ENCODE peak calls at places on chromosomes 6 and 20, in eight cellular contexts. P, O, K, T, M, E, D and A are unnamed samples.

GRCh38 chr20:603116-603640 is 6.9 kb downstream of the TCF15 start:
- DNase-seq in D (no peak), M (no peak), T (no peak), O (no peak), K (no peak), E (no peak), P (no peak), A (no peak)

GRCh38 chr6:157265630-157266029 is 57.7 kb downstream of the TMEM242 start:
- DNase-seq in D (no peak), K (no peak), T (no peak), P (no peak), M (no peak), O (no peak), E (no peak), A (no peak)

GRCh38 chr20:17995967-17996819 is 27.4 kb downstream of the MGME1 start:
- DNase-seq in T (peak; percentile 72), K (peak; percentile 70), D (peak; percentile 57), M (peak; percentile 70), O (peak; percentile 45), E (peak; percentile 75), P (peak; percentile 80), A (peak; percentile 81)

GRCh38 chr20:23995905-23996666 is 7.5 kb upstream of the GGTLC1 start:
- DNase-seq in T (peak; percentile 16), E (peak; percentile 43), O (peak; percentile 43), P (peak; percentile 48), M (peak; percentile 24), K (peak; percentile 36), D (peak; percentile 17), A (peak; percentile 54)

GRCh38 chr6:20334334-20334733 is 67.3 kb upstream of the E2F3 start:
- DNase-seq in P (no peak), O (no peak), D (no peak), E (no peak), K (no peak), M (no peak), T (no peak), A (no peak)

GRCh38 chr20:48398506-48399449 is 429.0 kb downstream of the PREX1 start:
- DNase-seq in P (no peak), E (no peak), T (peak; percentile 12), O (no peak), D (no peak), M (no peak), K (no peak), A (no peak)

GRCh38 chr6:10451394-10451793 is 36.5 kb upstream of the TFAP2A start:
- DNase-seq in O (no peak), P (no peak), E (no peak), T (no peak), D (no peak), K (no peak), M (no peak), A (no peak)

GRCh38 chr6:40276176-40276575 is 311.0 kb downstream of the LRFN2 start:
- DNase-seq in D (no peak), O (no peak), K (no peak), E (no peak), P (no peak), M (no peak), T (no peak), A (no peak)

GRCh38 chr20:8095648-8096572 is 36.2 kb upstream of the PLCB1 start:
- DNase-seq in E (peak; percentile 34), K (peak; percentile 37), M (peak; percentile 82), D (peak; percentile 25), T (peak; percentile 42), O (no peak), P (peak; percentile 68), A (peak; percentile 51)

GRCh38 chr6:166192557-166192956 is 24.9 kb upstream of the TBXT start:
- DNase-seq in O (no peak), E (no peak), M (no peak), T (no peak), P (no peak), K (no peak), D (no peak), A (no peak)

GRCh38 chr6:119037941-119038623 is 40.4 kb downstream of the FAM184A start:
- DNase-seq in K (no peak), D (no peak), E (no peak), O (no peak), M (no peak), T (no peak), P (no peak), A (no peak)

GRCh38 chr6:92848459-92848858 is 570.9 kb downstream of the EPHA7 start:
- DNase-seq in D (no peak), T (no peak), K (no peak), E (no peak), O (no peak), M (no peak), P (no peak), A (no peak)

GRCh38 chr20:54219751-54220426 is 12.0 kb downstream of the PFDN4 start:
- DNase-seq in O (no peak), K (peak; percentile 51), M (peak; percentile 56), D (peak; percentile 52), T (peak; percentile 52), E (peak; percentile 65), P (peak; percentile 77), A (peak; percentile 76)

GRCh38 chr6:136962661-136963060 is 40.6 kb downstream of the SLC35D3 start:
- DNase-seq in O (peak; percentile 45), M (peak; percentile 61), D (no peak), E (no peak), K (no peak), P (peak; percentile 5), T (no peak), A (no peak)

GRCh38 chr6:161242113-161242512 is 31.7 kb downstream of the AGPAT4 start:
- DNase-seq in O (no peak), T (no peak), P (no peak), D (no peak), E (no peak), K (no peak), M (no peak), A (no peak)

GRCh38 chr20:38875170-38875993 is 50.8 kb upstream of the FAM83D start:
- DNase-seq in M (peak; percentile 92), K (no peak), T (no peak), D (no peak), O (peak; percentile 63), P (no peak), E (no peak), A (no peak)

GRCh38 chr6:81766482-81767069 is 14.1 kb upstream of the TENT5A start:
- DNase-seq in T (peak; percentile 97), O (no peak), M (peak; percentile 92), D (peak; percentile 64), P (peak; percentile 97), E (peak; percentile 94), K (peak; percentile 98), A (peak; percentile 95)

GRCh38 chr6:1004885-1005635 is 306.8 kb upstream of the FOXQ1 start:
- DNase-seq in E (peak; percentile 17), D (no peak), P (no peak), T (peak; percentile 29), K (peak; percentile 63), M (no peak), O (no peak), A (no peak)

GRCh38 chr6:107460074-107460631 is 789 bp upstream of the PDSS2 start:
- DNase-seq in O (no peak), D (peak; percentile 6), M (no peak), E (no peak), K (peak; percentile 19), P (peak; percentile 21), T (no peak), A (no peak)

GRCh38 chr6:109978174-109979032 is at the start of gene GPR6:
- DNase-seq in E (peak; percentile 60), T (peak; percentile 47), D (peak; percentile 28), O (peak; percentile 92), P (peak; percentile 57), K (peak; percentile 49), M (peak; percentile 50), A (peak; percentile 42)

GRCh38 chr6:166955865-166956443 is 396 bp downstream of the RNASET2 start:
- DNase-seq in P (no peak), T (peak; percentile 16), M (no peak), K (no peak), O (no peak), E (no peak), D (peak; percentile 16), A (no peak)

GRCh38 chr6:130602151-130602770 is 224.9 kb upstream of the SMLR1 start:
- DNase-seq in E (peak; percentile 87), O (no peak), T (peak; percentile 94), D (peak; percentile 97), K (peak; percentile 97), P (peak; percentile 85), M (peak; percentile 98), A (peak; percentile 74)

DNA sequence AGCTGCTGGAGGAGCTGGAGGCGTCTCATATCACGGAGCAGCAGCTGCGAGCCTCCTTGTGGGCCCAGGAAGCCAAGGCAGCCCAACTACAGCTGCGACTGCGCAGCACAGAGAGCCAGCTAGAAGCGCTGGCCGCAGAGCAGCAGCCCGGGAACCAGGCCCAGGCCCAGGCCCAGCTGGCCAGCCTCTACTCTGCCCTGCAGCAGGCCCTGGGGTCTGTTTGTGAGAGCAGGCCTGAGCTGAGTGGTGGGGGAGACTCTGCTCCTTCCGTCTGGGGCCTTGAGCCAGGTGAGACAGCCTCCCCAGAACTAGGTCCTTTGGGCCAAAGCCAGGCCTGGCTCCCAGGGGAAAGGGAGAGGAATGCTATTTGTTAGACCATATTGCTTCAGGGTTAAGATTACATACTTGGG is 31.7 kb downstream of the C20orf173 start:
- DNase-seq in K (no peak), P (peak; percentile 24), M (no peak), E (no peak), D (no peak), O (no peak), T (no peak), A (peak; percentile 38)
- TF ChIP-seq CTCF in K (no peak), P (no peak), M (no peak), E (no peak), D (no peak), O (no peak), T (no peak), A (no peak)

DNA sequence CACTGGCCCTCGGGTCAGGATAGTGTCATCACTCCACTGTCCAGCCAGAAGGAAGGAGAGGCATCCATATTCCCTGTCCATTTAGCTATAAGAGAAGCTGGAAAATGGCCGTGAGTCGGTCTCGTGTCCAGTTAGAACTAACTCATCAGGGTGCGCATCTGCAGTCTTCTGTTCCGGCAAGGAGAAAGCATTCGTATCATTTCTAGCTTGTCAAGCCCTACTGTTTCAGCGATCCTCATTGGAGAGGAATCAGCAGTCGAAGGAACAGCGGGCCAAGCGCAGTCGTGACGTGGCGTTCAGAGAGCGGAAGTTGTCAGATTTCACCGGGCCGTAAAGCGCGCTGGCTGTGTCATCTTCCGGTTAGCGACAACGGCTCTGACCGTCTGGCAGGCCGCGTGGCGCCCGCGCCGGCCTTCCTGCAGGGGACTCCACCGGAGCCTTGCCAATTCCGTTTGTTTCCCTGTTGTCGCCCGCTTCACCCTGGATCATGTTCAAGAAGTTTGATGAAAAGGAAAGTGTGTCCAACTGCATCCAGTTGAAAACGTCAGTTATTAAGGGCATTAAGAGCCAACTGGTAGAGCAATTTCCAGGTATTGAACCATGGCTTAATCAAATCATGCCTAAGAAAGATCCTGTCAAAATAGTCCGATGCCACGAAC is 32.9 kb downstream of the HM13 start:
- DNase-seq in M (peak; percentile 95), T (peak; percentile 89), E (peak; percentile 87), D (peak; percentile 76), K (peak; percentile 93), O (peak; percentile 81), P (peak; percentile 92), A (peak; percentile 91)
- TF ChIP-seq CTCF in M (no peak), T (no peak), E (no peak), D (peak; percentile 15), K (no peak), O (no peak), P (no peak), A (no peak)

GRCh38 chr6:22737331-22737730 is 168.0 kb downstream of the HDGFL1 start:
- DNase-seq in E (peak; percentile 33), O (peak; percentile 59), T (peak; percentile 52), M (peak; percentile 52), K (peak; percentile 52), P (peak; percentile 68), D (peak; percentile 29), A (peak; percentile 62)
- TF ChIP-seq CTCF in E (peak; percentile 31), O (no peak), T (peak; percentile 61), M (peak; percentile 26), K (peak; percentile 61), P (peak; percentile 64), D (peak; percentile 38), A (peak; percentile 66)

GRCh38 chr6:31585531-31585930 is 546 bp upstream of the LST1 start:
- DNase-seq in E (peak; percentile 29), O (no peak), D (no peak), M (no peak), K (no peak), T (no peak), P (no peak), A (no peak)
- TF ChIP-seq CTCF in E (peak; percentile 33), O (peak; percentile 45), D (peak; percentile 5), M (peak; percentile 35), K (peak; percentile 37), T (peak; percentile 42), P (peak; percentile 20), A (peak; percentile 43)